ENCODE peak calls at places on chromosomes 7 and 10, in nine cellular contexts. J is EL, V is head of caudate nucleus, W is psoas muscle, K is Right ventricle myocardium inferior, Y is brain microvascular endothelial cell, M is B cell, S is IMR-90, U is sigmoid colon. Z is an unnamed sample.

GRCh38 chr10:77586719-77587423 is 50.7 kb downstream of the KCNMA1 start:
- DNase-seq in J (peak), V (no peak), W (peak), K (no peak), Y (peak), M (no peak), S (peak), U (peak), Z (no peak)

GRCh38 chr10:31413325-31413724 is 94.3 kb downstream of the ZEB1 start:
- DNase-seq in J (peak), V (no peak), W (no peak), K (no peak), Y (peak), M (no peak), S (peak), U (no peak), Z (no peak)

GRCh38 chr7:111658546-111658945 is 96.3 kb upstream of the IMMP2L start:
- DNase-seq in J (no peak), V (no peak), W (no peak), K (no peak), Y (no peak), M (no peak), S (no peak), U (no peak), Z (no peak)

GRCh38 chr7:122307228-122307619 is 2.7 kb upstream of the FEZF1 start:
- DNase-seq in J (no peak), V (no peak), W (no peak), K (no peak), Y (no peak), M (no peak), S (no peak), U (no peak), Z (no peak)

GRCh38 chr10:31650010-31650409 is 278.6 kb downstream of the ARHGAP12 start:
- DNase-seq in J (peak), V (no peak), W (peak), K (peak), Y (peak), M (no peak), S (peak), U (peak), Z (peak)

GRCh38 chr7:120043250-120043649 is 229.7 kb upstream of the KCND2 start:
- DNase-seq in J (no peak), V (no peak), W (no peak), K (no peak), Y (no peak), M (no peak), S (no peak), U (no peak), Z (no peak)

GRCh38 chr7:150373049-150373801 is 4.6 kb downstream of the REPIN1 start:
- DNase-seq in J (no peak), V (peak), W (no peak), K (no peak), Y (no peak), M (no peak), S (no peak), U (peak), Z (no peak)

GRCh38 chr10:122504551-122504950 is 43.2 kb downstream of the HTRA1 start:
- DNase-seq in J (peak), V (peak), W (peak), K (peak), Y (peak), M (no peak), S (peak), U (peak), Z (peak)

GRCh38 chr10:113499066-113499465 is 53.8 kb upstream of the HABP2 start:
- DNase-seq in J (no peak), V (no peak), W (no peak), K (no peak), Y (no peak), M (no peak), S (no peak), U (no peak), Z (no peak)

GRCh38 chr10:76558586-76558985 is 1079.0 kb downstream of the KCNMA1 start:
- DNase-seq in J (peak), V (no peak), W (no peak), K (no peak), Y (peak), M (no peak), S (peak), U (peak), Z (no peak)

GRCh38 chr10:114681542-114681941 is 23.5 kb upstream of the ABLIM1 start:
- DNase-seq in J (peak), V (no peak), W (no peak), K (peak), Y (peak), M (no peak), S (peak), U (no peak), Z (no peak)

GRCh38 chr7:41756783-41757182 is 53.9 kb upstream of the INHBA start:
- DNase-seq in J (no peak), V (no peak), W (no peak), K (no peak), Y (no peak), M (no peak), S (no peak), U (no peak), Z (no peak)

Z was measured in coronary artery.